ENCODE peak calls at places on chromosomes 11 and 22, in six cellular contexts. F is HTR-8/SVneo; A is HL-60; B is stimulated activated CD8-positive, alpha-beta memory T cell treated with anti-CD3 and anti-CD28 coated beads, Interleukin-12 subunit alpha, Interleukin-12 subunit beta, amount 100 ng/mL, for 1 hour; Z is stimulated activated CD4-positive, alpha-beta T cell treated with anti-CD3 and anti-CD28 coated beads, Interleukin-15, amount 100 ng/mL, for 1 hour; L is activated naive CD8-positive, alpha-beta T cell treated with anti-CD3 and anti-CD28 coated beads, Interleukin-2, amount 50 U/mL, for 24 hours. X is an unnamed sample.

GRCh38 chr11:132586801-132587200 is 945.5 kb downstream of the OPCML start:
- DNase-seq in F (no peak), A (no peak), B (no peak), Z (no peak), L (no peak), X (no peak)

GRCh38 chr22:28967163-28967562 is 83.8 kb downstream of the ZNRF3 start:
- DNase-seq in F (no peak), A (no peak), B (no peak), Z (no peak), L (no peak), X (no peak)

GRCh38 chr22:20654343-20655208 is 119.3 kb upstream of the SERPIND1 start:
- DNase-seq in F (no peak), A (no peak), B (no peak), Z (no peak), L (no peak), X (no peak)

GRCh38 chr11:117195208-117195607 is 4.0 kb upstream of the TAGLN start:
- DNase-seq in F (no peak), A (no peak), B (no peak), Z (no peak), L (no peak), X (no peak)

GRCh38 chr22:44024288-44024908 is at the start of gene PARVB:
- DNase-seq in F (no peak), A (peak), B (no peak), Z (no peak), L (peak), X (no peak)

GRCh38 chr22:49204599-49205214 is 623.0 kb downstream of the BRD1 start:
- DNase-seq in F (no peak), A (no peak), B (no peak), Z (no peak), L (no peak), X (peak)

GRCh38 chr11:35875063-35875462 is 68.8 kb upstream of the LDLRAD3 start:
- DNase-seq in F (no peak), A (no peak), B (no peak), Z (no peak), L (no peak), X (no peak)

GRCh38 chr22:44335903-44336803 is 23.4 kb upstream of the SHISAL1 start:
- DNase-seq in F (no peak), A (no peak), B (no peak), Z (no peak), L (peak), X (no peak)

GRCh38 chr22:33274214-33274828 is 216.1 kb upstream of the SYN3 start:
- DNase-seq in F (no peak), A (peak), B (no peak), Z (no peak), L (peak), X (no peak)

GRCh38 chr11:134063991-134064747 is 4.7 kb upstream of the JAM3 start:
- DNase-seq in F (no peak), A (no peak), B (no peak), Z (no peak), L (no peak), X (no peak)

X was measured in SJSA1.